ENCODE peak calls at places on chromosomes 4 and X, in seven cellular contexts. C is activated CD4-positive, alpha-beta T cell treated with anti-CD3 and anti-CD28 coated beads, Interleukin-2, amount 50 U/mL, for 1 hour; F is osteocyte; A is GM04503; K is posterior cingulate gyrus; Y is left lung; S is T-cell. V is an unnamed sample.

GRCh38 chrX:29952016-29952415 is 263.3 kb upstream of the MAGEB2 start:
- DNase-seq in C (no peak), F (no peak), A (no peak), K (no peak), Y (no peak), S (no peak), V (no peak)

GRCh38 chrX:9942086-9942485 is 25.1 kb upstream of the CLDN34 start:
- DNase-seq in C (peak), F (no peak), A (no peak), K (no peak), Y (no peak), S (no peak), V (peak)

GRCh38 chrX:39822133-39822748 is 275.5 kb downstream of the BCOR start:
- DNase-seq in C (no peak), F (no peak), A (no peak), K (no peak), Y (no peak), S (no peak), V (no peak)

GRCh38 chrX:348461-349117 is 30.0 kb upstream of the GTPBP6 start:
- DNase-seq in C (no peak), F (peak), A (no peak), K (no peak), Y (peak), S (no peak), V (no peak)

GRCh38 chr4:37246891-37247290 is 2.3 kb downstream of the NWD2 start:
- DNase-seq in C (no peak), F (no peak), A (no peak), K (no peak), Y (no peak), S (no peak), V (no peak)

GRCh38 chr4:74202062-74202586 is 44.2 kb downstream of the MTHFD2L start:
- DNase-seq in C (no peak), F (no peak), A (no peak), K (no peak), Y (no peak), S (no peak), V (no peak)

GRCh38 chr4:183659029-183659870 is at the start of the genes RWDD4 and TRAPPC11:
- DNase-seq in C (peak), F (peak), A (peak), K (peak), Y (peak), S (peak), V (peak)

GRCh38 chr4:3792813-3793212 is 26.6 kb downstream of the ADRA2C start:
- DNase-seq in C (no peak), F (no peak), A (no peak), K (no peak), Y (no peak), S (no peak), V (no peak)

GRCh38 chrX:10217218-10217617 is 60.4 kb downstream of the CLCN4 start:
- DNase-seq in C (no peak), F (no peak), A (no peak), K (no peak), Y (no peak), S (no peak), V (no peak)

GRCh38 chr4:165631912-165632311 is 241.1 kb upstream of the TLL1 start:
- DNase-seq in C (no peak), F (no peak), A (no peak), K (no peak), Y (no peak), S (no peak), V (no peak)

GRCh38 chrX:13898084-13898483 is 81.2 kb upstream of the GPM6B start:
- DNase-seq in C (no peak), F (no peak), A (no peak), K (peak), Y (no peak), S (no peak), V (no peak)

GRCh38 chr4:66842401-66842800 is 702.9 kb downstream of the CENPC start:
- DNase-seq in C (no peak), F (no peak), A (no peak), K (no peak), Y (no peak), S (no peak), V (no peak)

GRCh38 chr4:145709843-145710242 is 29.9 kb downstream of the C4orf51 start:
- DNase-seq in C (no peak), F (no peak), A (peak), K (no peak), Y (no peak), S (no peak), V (no peak)

GRCh38 chr4:3485011-3485881 is 22.1 kb downstream of the DOK7 start:
- DNase-seq in C (no peak), F (no peak), A (no peak), K (no peak), Y (no peak), S (no peak), V (no peak)

GRCh38 chr4:156958276-156959074 is 13.1 kb downstream of the PDGFC start:
- DNase-seq in C (no peak), F (no peak), A (no peak), K (no peak), Y (no peak), S (no peak), V (no peak)

GRCh38 chr4:37693450-37694190 is 7.4 kb upstream of the RELL1 start:
- DNase-seq in C (no peak), F (no peak), A (no peak), K (no peak), Y (no peak), S (no peak), V (no peak)

GRCh38 chrX:38660395-38661179 is 99.2 kb downstream of the TSPAN7 start:
- DNase-seq in C (no peak), F (no peak), A (no peak), K (no peak), Y (no peak), S (no peak), V (no peak)

V was measured in endothelial cell of umbilical vein.